ENCODE peak calls at places on chromosome 20, in five cellular contexts. D, R, A, B and Z are unnamed samples. For H3K36me3, the result is how much of the 10 kb centered on the place peaks cover.

GRCh38 chr20:34165246-34165645 is 53.2 kb upstream of the EIF2S2 start:
- DNase-seq in D (no peak), R (peak), A (no peak), B (no peak), Z (no peak)

GRCh38 chr20:63626424-63627128 is at the start of gene GMEB2:
- DNase-seq in D (no peak), R (peak), A (peak), B (peak), Z (peak)

GRCh38 chr20:3042621-3043020 is 801 bp upstream of the GNRH2 start:
- DNase-seq in D (no peak), R (no peak), A (no peak), B (peak), Z (no peak)

GRCh38 chr20:25376886-25377285 is 13.7 kb downstream of the ABHD12 start:
- DNase-seq in D (no peak), R (no peak), A (no peak), B (no peak), Z (no peak)

GRCh38 chr20:46767127-46767761 is 57.8 kb downstream of the SLC2A10 start:
- DNase-seq in D (peak), R (peak), A (peak), B (no peak), Z (peak)

GRCh38 chr20:25040438-25040831 is 17.5 kb downstream of the ACSS1 start:
- DNase-seq in D (no peak), R (no peak), A (peak), B (peak), Z (no peak)

GRCh38 chr20:4546786-4547185 is 174.9 kb upstream of the PRND start:
- DNase-seq in D (no peak), R (no peak), A (peak), B (no peak), Z (no peak)

GRCh38 chr20:13464702-13465101 is 174.0 kb downstream of the TASP1 start:
- DNase-seq in D (no peak), R (no peak), A (no peak), B (no peak), Z (no peak)

GRCh38 chr20:51195419-51195901 is 172.6 kb upstream of the KCNG1 start:
- DNase-seq in D (no peak), R (no peak), A (no peak), B (no peak), Z (no peak)

GRCh38 chr20:23361108-23361650 is 803 bp upstream of the GZF1 start:
- DNase-seq in D (no peak), R (no peak), A (peak), B (no peak), Z (no peak)

GRCh38 chr20:58127731-58128130 is 100.7 kb downstream of the ANKRD60 start:
- DNase-seq in D (no peak), R (no peak), A (no peak), B (peak), Z (no peak)

GRCh38 chr20:11338506-11339306 is 579.0 kb upstream of the BTBD3 start:
- DNase-seq in D (no peak), R (no peak), A (peak), B (no peak), Z (no peak)

GRCh38 chr20:35302421-35303335 is 10.5 kb upstream of the FAM83C start:
- DNase-seq in D (no peak), R (no peak), A (peak), B (no peak), Z (no peak)

GRCh38 chr20:37111926-37112455 is 16.2 kb upstream of the RBL1 start:
- DNase-seq in D (no peak), R (no peak), A (no peak), B (no peak), Z (no peak)

GRCh38 chr20:60137657-60138245 is 179.5 kb downstream of the CDH26 start:
- DNase-seq in D (peak), R (no peak), A (no peak), B (no peak), Z (peak)

GRCh38 chr20:39676857-39677351 is 714.8 kb downstream of the DHX35 start:
- DNase-seq in D (peak), R (no peak), A (no peak), B (no peak), Z (no peak)

GRCh38 chr20:63895202-63895885 is 418 bp downstream of the DNAJC5 start:
- DNase-seq in D (no peak), R (no peak), A (no peak), B (no peak), Z (no peak)

GRCh38 chr20:57395111-57395959 is 4.1 kb downstream of the RBM38 start:
- DNase-seq in D (peak), R (peak), A (no peak), B (peak), Z (peak)

GRCh38 chr20:34269996-34270627 is 28.9 kb downstream of the ASIP start:
- DNase-seq in D (no peak), R (no peak), A (no peak), B (no peak), Z (no peak)

GRCh38 chr20:45306431-45306982 is at the start of gene RBPJL:
- DNase-seq in D (peak), R (peak), A (no peak), B (peak), Z (peak)
- H3K4me3 ChIP-seq in D (no peak), R (no peak), A (no peak), B (no peak), Z (no peak)

GRCh38 chr20:32427996-32428395 is 69.9 kb downstream of the ASXL1 start:
- DNase-seq in D (no peak), R (no peak), A (no peak), B (no peak), Z (peak)

GRCh38 chr20:32431457-32431856 is 73.3 kb downstream of the ASXL1 start:
- DNase-seq in D (no peak), R (no peak), A (no peak), B (no peak), Z (peak)

GRCh38 chr20:32432277-32432676 is 74.1 kb downstream of the ASXL1 start:
- DNase-seq in D (no peak), R (no peak), A (no peak), B (no peak), Z (no peak)

GRCh38 chr20:32429745-32430360 is 71.7 kb downstream of the ASXL1 start:
- DNase-seq in D (no peak), R (no peak), A (no peak), B (no peak), Z (peak)

DNA sequence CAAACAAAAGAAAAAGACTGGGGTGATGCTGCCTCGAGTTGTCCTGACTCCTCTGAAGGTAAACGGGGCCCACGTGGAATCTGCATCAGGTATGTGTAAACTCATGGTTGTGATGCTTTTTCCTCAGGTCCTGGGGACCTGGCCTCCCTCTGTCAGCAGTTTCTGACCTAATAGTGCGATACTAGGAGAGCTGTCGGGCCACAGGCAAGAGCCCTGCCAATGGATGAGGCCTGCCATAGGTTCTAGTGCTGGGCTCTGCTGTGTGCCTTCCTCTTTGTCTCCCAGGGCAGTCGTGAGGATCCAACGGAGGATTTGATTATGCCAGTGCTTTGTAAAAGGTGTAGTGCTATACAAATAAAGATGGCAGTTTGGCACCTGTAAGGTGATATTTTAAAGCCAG is 71.2 kb downstream of the ASXL1 start:
- DNase-seq in D (no peak), R (no peak), A (no peak), B (no peak), Z (peak)
- H3K36me3 ChIP-seq in D (under half), R (under half), A (under half), B (half or more), Z (under half)

DNA sequence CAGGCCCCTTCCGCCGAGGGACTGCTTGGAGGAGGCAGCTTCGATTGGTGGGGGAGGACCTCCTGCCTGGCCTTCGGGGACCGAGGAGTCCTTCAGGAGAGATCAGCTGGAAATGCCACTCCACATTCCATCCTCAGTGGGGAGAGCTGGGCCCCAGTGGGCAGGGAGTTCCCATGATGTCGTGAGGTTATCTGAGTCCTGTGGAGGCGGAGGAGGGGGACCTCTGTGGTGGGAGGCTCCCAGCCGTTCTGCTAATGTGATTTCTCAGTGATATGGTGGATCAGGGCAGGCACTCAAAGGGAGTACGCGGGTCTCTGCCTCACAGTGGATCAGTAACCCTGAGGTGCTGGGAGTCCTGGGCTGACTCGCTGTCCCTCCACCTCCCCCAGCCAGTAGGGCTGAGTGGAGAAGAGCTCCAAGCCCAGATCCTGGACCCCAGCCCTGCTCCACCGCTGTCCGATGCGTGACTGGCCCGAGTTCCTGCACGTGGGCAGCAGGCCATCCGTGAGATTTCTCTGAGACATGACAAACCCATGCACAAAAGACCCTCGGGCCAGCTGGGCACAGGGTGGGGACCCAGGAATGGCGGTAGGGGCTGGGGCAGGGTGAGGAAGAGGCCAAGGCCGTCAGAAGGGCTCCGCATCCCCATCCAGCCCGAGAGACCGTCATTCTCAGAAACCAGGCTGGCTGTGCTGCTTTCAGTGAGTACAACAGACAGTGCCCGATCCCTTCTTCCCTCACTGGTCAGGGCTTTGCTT is 195.8 kb downstream of the TAF4 start:
- DNase-seq in D (no peak), R (no peak), A (no peak), B (no peak), Z (no peak)
- H3K4me3 ChIP-seq in D (no peak), R (no peak), A (no peak), B (no peak), Z (no peak)

DNA sequence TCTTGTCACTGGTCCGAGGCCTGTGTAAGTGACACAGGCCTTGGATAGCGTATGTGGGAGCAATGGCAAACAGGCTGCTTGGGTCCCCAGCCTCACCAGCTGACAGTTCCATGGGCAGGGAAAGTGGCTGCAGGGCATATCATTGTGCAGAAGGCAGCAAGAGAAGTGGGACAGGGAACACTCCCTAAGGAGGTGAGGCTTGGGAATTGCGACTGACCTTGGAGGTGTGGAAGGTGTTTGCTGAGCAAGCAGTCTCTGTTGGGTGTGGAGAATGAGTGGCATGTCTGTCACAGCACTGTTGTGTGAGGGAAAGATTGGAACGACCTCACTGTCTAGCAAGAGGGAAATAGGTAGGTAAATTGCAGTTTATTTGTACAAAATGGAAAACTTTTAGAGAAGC is 16.8 kb downstream of the POFUT1 start:
- DNase-seq in D (no peak), R (no peak), A (peak), B (no peak), Z (no peak)
- H3K36me3 ChIP-seq in D (under half), R (under half), A (under half), B (under half), Z (under half)

GRCh38 chr20:32582659-32583580 is 2.2 kb downstream of the NOL4L start:
- DNase-seq in D (peak), R (peak), A (peak), B (no peak), Z (peak)
- H3K4me3 ChIP-seq in D (peak), R (peak), A (peak), B (peak), Z (peak)

DNA sequence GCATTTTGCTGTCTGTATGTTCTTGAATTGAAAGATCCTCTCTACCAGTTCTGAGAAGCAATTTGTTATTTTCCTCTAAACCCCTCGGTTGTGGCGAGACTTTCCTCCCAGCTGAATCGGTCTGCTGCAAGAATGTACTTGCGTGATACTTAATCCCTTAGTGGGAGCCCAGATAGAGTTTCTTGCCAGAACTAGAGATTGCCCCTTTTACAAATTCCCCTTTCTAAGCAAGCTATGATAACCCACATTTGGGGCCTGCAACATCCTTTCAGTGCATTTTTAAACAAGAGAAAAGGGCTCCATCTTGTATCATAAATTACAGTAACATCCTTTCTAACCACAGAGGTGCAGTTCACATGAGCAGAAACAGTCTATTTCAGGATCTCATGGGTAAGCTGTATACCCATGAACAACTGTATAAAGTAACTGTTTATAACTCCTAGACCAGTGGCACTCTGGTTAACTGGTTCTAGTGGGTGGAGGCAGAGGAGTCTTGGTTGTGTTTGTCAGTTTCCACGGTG is 112.9 kb upstream of the ZNF217 start:
- DNase-seq in D (peak), R (no peak), A (peak), B (no peak), Z (no peak)
- H3K36me3 ChIP-seq in D (under half), R (under half), A (under half), B (under half), Z (under half)

GRCh38 chr20:31868853-31869672 is 1.3 kb downstream of the DUSP15 start:
- DNase-seq in D (no peak), R (no peak), A (no peak), B (no peak), Z (peak)
- H3K4me3 ChIP-seq in D (peak), R (peak), A (peak), B (peak), Z (no peak)

DNA sequence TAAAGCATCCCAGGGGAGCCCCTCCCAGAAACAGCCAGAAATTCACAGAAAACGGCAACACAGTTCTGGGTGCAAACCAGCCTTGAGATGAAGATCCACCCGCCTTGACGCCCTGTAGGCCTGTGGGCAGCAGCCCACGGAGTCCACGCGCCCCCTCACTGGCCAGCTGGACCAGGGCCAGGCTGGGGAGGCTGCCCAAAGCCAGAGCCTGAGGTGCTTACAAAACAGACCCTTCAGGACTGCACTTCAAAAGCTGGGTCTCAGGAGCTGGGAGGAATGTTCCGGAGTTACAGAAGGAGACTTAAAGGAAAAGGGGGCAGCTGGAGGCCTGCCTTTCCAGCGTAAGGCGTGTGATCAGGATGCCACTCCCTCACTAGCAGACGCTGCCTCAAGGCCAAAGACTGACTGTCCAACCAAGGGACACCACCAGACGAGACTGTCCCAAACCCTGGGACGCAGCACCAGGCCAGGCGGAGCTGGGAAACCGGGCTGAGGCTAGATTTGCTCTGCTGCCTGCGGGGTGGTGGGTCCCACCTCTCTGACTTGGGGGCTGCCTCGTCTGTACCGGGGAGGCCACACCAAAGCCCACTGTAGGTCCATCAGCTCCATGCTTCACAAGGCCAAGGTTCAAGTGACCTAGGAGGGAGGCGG is 48.1 kb downstream of the RRBP1 start:
- DNase-seq in D (no peak), R (no peak), A (no peak), B (no peak), Z (no peak)
- H3K36me3 ChIP-seq in D (under half), R (under half), A (under half), B (under half), Z (under half)

GRCh38 chr20:53580376-53581111 is 13.1 kb downstream of the ZNF217 start:
- DNase-seq in D (no peak), R (no peak), A (no peak), B (no peak), Z (no peak)

GRCh38 chr20:53579581-53580375 is 13.9 kb downstream of the ZNF217 start:
- DNase-seq in D (no peak), R (no peak), A (peak), B (no peak), Z (peak)

GRCh38 chr20:53582574-53583351 is 10.9 kb downstream of the ZNF217 start:
- DNase-seq in D (peak), R (no peak), A (peak), B (no peak), Z (no peak)

GRCh38 chr20:53579266-53579580 is 14.4 kb downstream of the ZNF217 start:
- DNase-seq in D (no peak), R (no peak), A (no peak), B (no peak), Z (no peak)

DNA sequence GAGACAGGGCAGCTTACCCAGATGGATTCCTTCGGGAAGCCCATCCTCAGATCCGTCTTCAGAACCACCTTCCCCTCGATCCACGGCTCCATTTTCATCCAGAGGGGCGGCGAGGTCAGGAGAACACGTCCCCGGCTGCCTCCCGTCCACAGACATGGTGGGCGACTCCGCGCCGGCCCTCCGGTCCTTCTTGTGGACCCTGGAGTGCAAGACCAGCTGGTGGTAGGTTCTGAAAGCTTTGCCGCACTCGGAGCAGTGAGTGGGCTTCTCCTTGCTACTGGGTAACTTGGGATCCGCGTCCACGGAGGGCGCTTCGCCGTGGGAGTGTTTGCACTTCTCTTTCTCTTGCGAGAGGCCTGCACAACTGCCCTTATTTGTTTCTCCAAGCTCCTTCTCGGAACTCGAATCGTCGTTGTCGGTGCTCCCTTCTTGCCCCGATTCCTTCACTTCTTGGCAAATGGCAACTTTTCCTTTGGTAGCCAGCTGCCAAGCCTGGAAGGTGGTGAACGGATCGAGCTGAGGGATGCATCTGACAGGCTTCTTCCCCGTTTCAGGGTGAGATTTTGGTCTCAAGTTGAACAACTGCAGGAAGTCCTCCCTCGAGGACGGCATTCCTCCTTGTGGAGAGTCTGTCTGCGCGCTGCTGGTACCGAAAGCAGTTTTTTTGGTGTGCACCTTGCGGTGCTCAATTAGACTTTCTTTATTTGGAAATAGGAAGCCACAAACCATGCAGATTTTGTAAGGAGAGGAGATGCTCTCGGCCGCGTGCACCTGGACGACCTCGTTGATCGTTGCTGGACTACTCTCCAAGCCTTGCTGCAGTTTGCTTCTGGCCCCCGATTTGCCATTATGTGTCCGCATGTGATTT is 12.0 kb downstream of the ZNF217 start:
- DNase-seq in D (no peak), R (no peak), A (no peak), B (no peak), Z (no peak)
- H3K4me3 ChIP-seq in D (no peak), R (no peak), A (no peak), B (no peak), Z (no peak)

GRCh38 chr20:62306440-62307187 is 3.8 kb downstream of the ADRM1 start:
- DNase-seq in D (no peak), R (no peak), A (no peak), B (no peak), Z (peak)

GRCh38 chr20:62305765-62306431 is 3.1 kb downstream of the ADRM1 start:
- DNase-seq in D (no peak), R (no peak), A (no peak), B (no peak), Z (no peak)

GRCh38 chr20:62309198-62309944 is 6.6 kb downstream of the ADRM1 start:
- DNase-seq in D (no peak), R (no peak), A (no peak), B (no peak), Z (peak)

GRCh38 chr20:62308102-62308822 is 5.5 kb downstream of the ADRM1 start:
- DNase-seq in D (no peak), R (no peak), A (no peak), B (no peak), Z (no peak)

GRCh38 chr20:62307226-62308101 is 4.7 kb downstream of the ADRM1 start:
- DNase-seq in D (no peak), R (no peak), A (no peak), B (no peak), Z (peak)
- H3K36me3 ChIP-seq in D (under half), R (half or more), A (under half), B (half or more), Z (under half)